ENCODE peak calls at places on chromosomes 3 and 15, in nine cellular contexts. O is smooth muscle cell of the brain vasculature; X is SW 1271; Q is COR-L47; H is A172; W is tibial nerve; M is CD8-positive, alpha-beta T cell; A is Caki2; P is GM23338. G is an unnamed sample.

GRCh38 chr3:8110966-8111798 is 390.4 kb upstream of the LMCD1 start:
- DNase-seq in O (peak; percentile 10), X (peak; percentile 59), Q (peak; percentile 1), H (peak; percentile 68), W (peak; percentile 18), M (peak; percentile 27), A (peak; percentile 70), P (peak; percentile 83), G (peak; percentile 78)

GRCh38 chr3:104198136-104198535 is 1168.6 kb upstream of the ALCAM start:
- DNase-seq in O (no peak), X (no peak), Q (no peak), H (peak; percentile 36), W (no peak), M (no peak), A (no peak), P (no peak), G (no peak)

GRCh38 chr3:119898478-119899177 is 116.7 kb downstream of the NR1I2 start:
- DNase-seq in O (no peak), X (no peak), Q (no peak), H (no peak), W (no peak), M (no peak), A (peak; percentile 32), P (no peak), G (no peak)

GRCh38 chr3:57221883-57222282 is 5.6 kb upstream of the APPL1 start:
- DNase-seq in O (no peak), X (no peak), Q (no peak), H (no peak), W (no peak), M (no peak), A (peak; percentile 2), P (peak; percentile 49), G (no peak)

GRCh38 chr3:185764168-185764988 is 60.5 kb downstream of the IGF2BP2 start:
- DNase-seq in O (no peak), X (no peak), Q (no peak), H (no peak), W (no peak), M (no peak), A (no peak), P (no peak), G (no peak)

GRCh38 chr15:81317642-81318017 is 6.3 kb downstream of the STARD5 start:
- DNase-seq in O (no peak), X (no peak), Q (no peak), H (no peak), W (no peak), M (no peak), A (no peak), P (no peak), G (no peak)

GRCh38 chr3:123779646-123780231 is 104.4 kb downstream of the MYLK start:
- DNase-seq in O (no peak), X (no peak), Q (no peak), H (no peak), W (no peak), M (no peak), A (no peak), P (no peak), G (no peak)

GRCh38 chr3:14346642-14347041 is 55.8 kb upstream of the SLC6A6 start:
- DNase-seq in O (no peak), X (no peak), Q (no peak), H (no peak), W (no peak), M (no peak), A (no peak), P (no peak), G (no peak)

GRCh38 chr15:71761649-71762048 is 48.7 kb upstream of the NR2E3 start:
- DNase-seq in O (no peak), X (peak; percentile 87), Q (no peak), H (peak; percentile 82), W (no peak), M (no peak), A (peak; percentile 78), P (no peak), G (no peak)

GRCh38 chr3:126540946-126541627 is 17.1 kb downstream of the CHST13 start:
- DNase-seq in O (no peak), X (no peak), Q (no peak), H (no peak), W (peak; percentile 1), M (no peak), A (no peak), P (no peak), G (peak; percentile 25)

GRCh38 chr3:14725564-14726420 is 50.9 kb downstream of the C3orf20 start:
- DNase-seq in O (no peak), X (no peak), Q (no peak), H (no peak), W (no peak), M (no peak), A (no peak), P (peak; percentile 8), G (no peak)

G was measured in H9.